ENCODE peak calls at places on chromosomes 11 and 22, in nine cellular contexts. P is lower leg skin, Q is cardiac fibroblast, B is NB4, D is AG09319, Z is AG09309, T is cardiac muscle cell, O is heart left ventricle, X is Calu3. M is an unnamed sample.

GRCh38 chr11:126669416-126669815 is 313.9 kb downstream of the ST3GAL4 start:
- DNase-seq in P (no peak), D (peak; percentile 10), O (no peak), Z (peak; percentile 44), B (peak; percentile 40), Q (no peak), T (peak; percentile 22), X (no peak), M (no peak)

GRCh38 chr11:69283446-69283845 is 10.5 kb upstream of the MYEOV start:
- DNase-seq in D (no peak), B (no peak), P (no peak), T (no peak), X (no peak), Z (no peak), Q (no peak), O (no peak), M (no peak)

GRCh38 chr11:1152316-1153104 is 5.2 kb upstream of the MUC5AC start:
- DNase-seq in X (peak; percentile 87), O (no peak), D (no peak), Q (peak; percentile 66), Z (no peak), B (peak; percentile 89), T (peak; percentile 54), P (peak; percentile 78), M (peak; percentile 16)

GRCh38 chr11:69308936-69309799 is 15.2 kb downstream of the MYEOV start:
- DNase-seq in P (peak; percentile 64), X (no peak), Q (no peak), B (no peak), T (no peak), Z (no peak), O (no peak), D (no peak), M (no peak)

GRCh38 chr22:50298937-50299656 is 8.3 kb downstream of the PLXNB2 start:
- DNase-seq in T (no peak), X (no peak), B (no peak), Q (no peak), Z (no peak), D (no peak), O (no peak), P (no peak), M (no peak)

GRCh38 chr11:6443269-6444003 is 2.6 kb upstream of the HPX start:
- DNase-seq in D (peak; percentile 14), T (peak; percentile 72), B (peak; percentile 61), Q (peak; percentile 60), P (peak; percentile 88), X (peak; percentile 61), O (peak; percentile 44), Z (no peak), M (peak; percentile 45)

GRCh38 chr11:34654491-34655334 is 33.8 kb downstream of the EHF start:
- DNase-seq in T (peak; percentile 75), Q (peak; percentile 93), O (no peak), Z (peak; percentile 38), D (peak; percentile 42), P (peak; percentile 95), B (peak; percentile 56), X (peak; percentile 89), M (no peak)

GRCh38 chr22:31550871-31551370 is 54.6 kb downstream of the SFI1 start:
- DNase-seq in B (no peak), O (no peak), Z (no peak), P (no peak), D (no peak), T (no peak), X (no peak), Q (no peak), M (no peak)

GRCh38 chr11:34869425-34869824 is 46.8 kb downstream of the APIP start:
- DNase-seq in P (no peak), Z (no peak), B (peak; percentile 9), T (no peak), O (no peak), X (no peak), Q (no peak), D (no peak), M (no peak)

GRCh38 chr11:31725176-31725575 is 85.9 kb downstream of the PAX6 start:
- DNase-seq in O (no peak), Z (peak; percentile 11), T (peak; percentile 6), Q (peak; percentile 5), X (no peak), P (no peak), B (no peak), D (no peak), M (no peak)

GRCh38 chr11:46326813-46327416 is 20.3 kb upstream of the DGKZ start:
- DNase-seq in Z (no peak), O (no peak), T (no peak), X (no peak), P (no peak), B (no peak), D (no peak), Q (no peak), M (no peak)

GRCh38 chr11:46321757-46322156 is 25.5 kb upstream of the DGKZ start:
- DNase-seq in X (no peak), O (no peak), Z (no peak), Q (peak; percentile 65), T (peak; percentile 74), D (no peak), P (no peak), B (peak; percentile 83), M (no peak)

GRCh38 chr11:46319074-46319453 is 28.2 kb upstream of the DGKZ start:
- DNase-seq in B (no peak), D (no peak), Z (no peak), O (no peak), T (no peak), P (no peak), X (no peak), Q (no peak), M (no peak)

GRCh38 chr11:46327829-46328228 is 19.4 kb upstream of the DGKZ start:
- DNase-seq in D (no peak), P (no peak), B (no peak), Z (no peak), O (no peak), Q (no peak), T (no peak), X (no peak), M (no peak)

GRCh38 chr11:46322759-46323158 is 24.5 kb upstream of the DGKZ start:
- DNase-seq in X (no peak), B (peak; percentile 38), P (no peak), T (peak; percentile 32), Q (peak; percentile 56), D (no peak), O (no peak), Z (no peak), M (no peak)
- TF ChIP-seq CTCF in X (no peak), B (peak; percentile 37), P (no peak), T (peak; percentile 41), Q (peak; percentile 64), D (peak; percentile 59), O (peak; percentile 14), Z (peak; percentile 60), M (no peak)

GRCh38 chr11:74398244-74399159 is at the start of gene PGM2L1:
- DNase-seq in D (peak; percentile 77), X (peak; percentile 92), T (peak; percentile 96), O (peak; percentile 95), P (peak; percentile 97), Q (peak; percentile 95), B (peak; percentile 98), Z (peak; percentile 57), M (peak; percentile 90)

GRCh38 chr11:74403607-74404006 is 5.4 kb upstream of the PGM2L1 start:
- DNase-seq in Z (no peak), B (no peak), T (no peak), Q (no peak), X (no peak), P (no peak), O (no peak), D (no peak), M (no peak)

GRCh38 chr11:74397531-74398243 is 546 bp downstream of the PGM2L1 start:
- DNase-seq in T (peak; percentile 18), Q (peak; percentile 36), B (peak; percentile 57), O (no peak), X (peak; percentile 43), P (peak; percentile 84), D (no peak), Z (no peak), M (peak; percentile 25)
- TF ChIP-seq CTCF in T (no peak), Q (no peak), B (no peak), O (no peak), X (no peak), P (no peak), D (no peak), Z (peak; percentile 7), M (no peak)

GRCh38 chr11:94275961-94276360 is 28.4 kb upstream of the IZUMO1R start:
- DNase-seq in P (no peak), X (no peak), Z (no peak), O (no peak), T (no peak), B (no peak), Q (no peak), D (no peak), M (no peak)

GRCh38 chr11:94272738-94273313 is 31.6 kb upstream of the IZUMO1R start:
- DNase-seq in X (no peak), O (peak; percentile 19), D (no peak), T (peak; percentile 4), Q (no peak), P (no peak), B (no peak), Z (no peak), M (no peak)

GRCh38 chr11:94276943-94277342 is 27.4 kb upstream of the IZUMO1R start:
- DNase-seq in P (no peak), Z (no peak), B (no peak), O (no peak), Q (no peak), X (no peak), D (no peak), T (no peak), M (no peak)

GRCh38 chr11:94271885-94272372 is 32.5 kb upstream of the IZUMO1R start:
- DNase-seq in O (no peak), B (no peak), P (no peak), D (no peak), T (no peak), X (no peak), Z (no peak), Q (no peak), M (no peak)
- TF ChIP-seq CTCF in O (no peak), B (no peak), P (no peak), D (no peak), T (no peak), X (no peak), Z (no peak), Q (no peak), M (no peak)

GRCh38 chr11:128553662-128554392 is 33.5 kb downstream of the ETS1 start:
- DNase-seq in P (no peak), T (peak; percentile 93), Z (no peak), B (peak; percentile 59), Q (peak; percentile 44), D (no peak), X (no peak), O (peak; percentile 58), M (no peak)

GRCh38 chr11:128551641-128552335 is 35.6 kb downstream of the ETS1 start:
- DNase-seq in B (no peak), O (no peak), D (no peak), X (no peak), T (no peak), P (no peak), Z (no peak), Q (peak; percentile 32), M (peak; percentile 27)

GRCh38 chr11:128552783-128553661 is 34.3 kb downstream of the ETS1 start:
- DNase-seq in Z (no peak), B (peak; percentile 84), Q (peak; percentile 79), T (peak; percentile 88), P (no peak), O (no peak), D (peak; percentile 88), X (no peak), M (no peak)

GRCh38 chr11:128559496-128560103 is 27.8 kb downstream of the ETS1 start:
- DNase-seq in Q (no peak), Z (no peak), P (no peak), T (no peak), O (no peak), D (no peak), B (no peak), X (no peak), M (no peak)

GRCh38 chr11:128555606-128556005 is 31.8 kb downstream of the ETS1 start:
- DNase-seq in P (no peak), Q (peak; percentile 43), X (no peak), T (peak; percentile 39), D (no peak), O (no peak), Z (no peak), B (no peak), M (no peak)
- TF ChIP-seq CTCF in P (no peak), Q (peak; percentile 45), X (no peak), T (peak; percentile 51), D (peak; percentile 25), O (peak; percentile 49), Z (peak; percentile 44), B (peak; percentile 17), M (no peak)

M was measured in natural killer cell.